ENCODE peak calls at places on chromosome 19, in seven cellular contexts. J is tibial nerve, N is A549, S is ovary, E is thyroid gland, V is body of pancreas, D is uterus. O is an unnamed sample.

GRCh38 chr19:14318873-14319272 is 62.4 kb upstream of the ADGRE5 start:
- DNase-seq in V (peak), S (no peak), E (no peak), D (no peak), N (no peak), J (no peak), O (no peak)

GRCh38 chr19:32886241-32886640 is 16.7 kb upstream of the SLC7A9 start:
- DNase-seq in E (no peak), N (no peak), V (no peak), S (no peak), J (no peak), D (no peak), O (no peak)

GRCh38 chr19:52191951-52192350 is 2.1 kb downstream of the PPP2R1A start:
- DNase-seq in S (no peak), E (no peak), N (no peak), D (no peak), J (no peak), V (no peak), O (no peak)

GRCh38 chr19:52336976-52337375 is 933 bp downstream of the ZNF610 start:
- DNase-seq in S (no peak), N (no peak), E (no peak), D (no peak), J (no peak), V (no peak), O (no peak)

GRCh38 chr19:38057954-38058690 is 151.1 kb downstream of the SIPA1L3 start:
- DNase-seq in D (no peak), J (no peak), V (peak), E (peak), N (peak), S (no peak), O (no peak)

GRCh38 chr19:6230991-6231448 is 48.8 kb downstream of the MLLT1 start:
- DNase-seq in S (no peak), J (no peak), E (no peak), N (no peak), D (no peak), V (no peak), O (no peak)

GRCh38 chr19:5309438-5310204 is 31.0 kb downstream of the PTPRS start:
- DNase-seq in J (no peak), S (peak), V (no peak), N (no peak), E (no peak), D (no peak), O (no peak)

GRCh38 chr19:16118489-16119033 is 6.9 kb downstream of the RAB8A start:
- DNase-seq in S (no peak), V (no peak), N (no peak), E (no peak), J (no peak), D (no peak), O (peak)

GRCh38 chr19:48793271-48793670 is 17.6 kb downstream of the BCAT2 start:
- DNase-seq in S (no peak), N (no peak), J (no peak), E (no peak), D (no peak), V (no peak), O (no peak)

GRCh38 chr19:55247621-55248099 is 11.2 kb downstream of the PPP6R1 start:
- DNase-seq in J (no peak), N (peak), S (no peak), D (no peak), E (no peak), V (no peak), O (no peak)

GRCh38 chr19:19696386-19696785 is 27.7 kb downstream of the ZNF101 start:
- DNase-seq in D (no peak), J (no peak), E (no peak), V (no peak), N (no peak), S (no peak), O (no peak)

GRCh38 chr19:18291590-18292459 is 10.4 kb upstream of the JUND start:
- DNase-seq in J (peak), E (peak), V (peak), D (peak), S (peak), N (peak), O (peak)

GRCh38 chr19:41997121-41997850 is 3.3 kb upstream of the ATP1A3 start:
- DNase-seq in D (no peak), J (no peak), E (peak), V (peak), S (peak), N (peak), O (no peak)

GRCh38 chr19:41595890-41596280 is 19.9 kb downstream of the CEACAM21 start:
- DNase-seq in D (no peak), V (no peak), E (no peak), J (no peak), S (no peak), N (no peak), O (no peak)

GRCh38 chr19:14147797-14148605 is 11.6 kb upstream of the ASF1B start:
- DNase-seq in S (peak), E (peak), J (peak), V (peak), D (peak), N (peak), O (peak)

GRCh38 chr19:56995298-56995697 is 124.5 kb upstream of the USP29 start:
- DNase-seq in J (no peak), E (no peak), V (no peak), N (no peak), S (peak), D (no peak), O (no peak)

GRCh38 chr19:29813665-29814064 is 1.9 kb downstream of the CCNE1 start:
- DNase-seq in N (no peak), D (no peak), E (no peak), J (no peak), S (no peak), V (no peak), O (no peak)

GRCh38 chr19:16559896-16560295 is 12.3 kb downstream of the SLC35E1 start:
- DNase-seq in V (no peak), N (no peak), D (no peak), E (no peak), S (no peak), J (no peak), O (no peak)

GRCh38 chr19:39845621-39846175 is 481 bp downstream of the FBL start:
- DNase-seq in N (no peak), D (no peak), V (no peak), E (no peak), J (no peak), S (peak), O (no peak)

GRCh38 chr19:6273701-6274601 is 5.8 kb downstream of the MLLT1 start:
- DNase-seq in D (peak), N (no peak), J (peak), V (peak), E (peak), S (peak), O (peak)

GRCh38 chr19:13959962-13960862 is 7.9 kb downstream of the DCAF15 start:
- DNase-seq in J (no peak), D (no peak), N (no peak), S (no peak), E (no peak), V (no peak), O (no peak)

GRCh38 chr19:2421581-2422306 is 5.6 kb downstream of the TIMM13 start:
- DNase-seq in N (no peak), S (no peak), D (no peak), J (no peak), V (no peak), E (no peak), O (no peak)

GRCh38 chr19:31312004-31312403 is 37.2 kb downstream of the TSHZ3 start:
- DNase-seq in N (no peak), J (peak), V (no peak), S (no peak), D (peak), E (no peak), O (no peak)

GRCh38 chr19:32916969-32917611 is 47.5 kb upstream of the SLC7A9 start:
- DNase-seq in V (no peak), N (no peak), J (no peak), S (no peak), D (no peak), E (no peak), O (no peak)

GRCh38 chr19:14722127-14722526 is 32.3 kb downstream of the ZNF333 start:
- DNase-seq in V (no peak), S (no peak), D (no peak), E (no peak), J (no peak), N (no peak), O (no peak)

GRCh38 chr19:14030997-14031718 is 404 bp upstream of the IL27RA start:
- DNase-seq in N (no peak), V (no peak), J (no peak), D (no peak), E (no peak), S (no peak), O (no peak)

GRCh38 chr19:1240925-1241324 is 626 bp upstream of the ATP5F1D start:
- DNase-seq in J (no peak), S (peak), N (no peak), V (no peak), D (no peak), E (no peak), O (no peak)

GRCh38 chr19:2780284-2780683 is 2.8 kb downstream of the SGTA start:
- DNase-seq in S (no peak), N (no peak), D (no peak), J (no peak), E (no peak), V (no peak), O (no peak)

GRCh38 chr19:53328967-53329366 is 4.6 kb upstream of the ZNF845 start:
- DNase-seq in V (peak), J (no peak), E (peak), D (peak), S (peak), N (no peak), O (peak)

GRCh38 chr19:37355901-37356300 is 15.0 kb upstream of the ZNF527 start:
- DNase-seq in N (no peak), V (no peak), E (no peak), D (no peak), S (no peak), J (no peak), O (no peak)

GRCh38 chr19:33767898-33768413 is 28.7 kb upstream of the KCTD15 start:
- DNase-seq in V (peak), J (no peak), E (peak), S (no peak), D (no peak), N (peak), O (no peak)

GRCh38 chr19:30079200-30079599 is 137.2 kb downstream of the URI1 start:
- DNase-seq in D (no peak), E (no peak), N (no peak), V (no peak), S (no peak), J (no peak), O (no peak)

GRCh38 chr19:42089772-42090171 is 13.8 kb downstream of the ZNF574 start:
- DNase-seq in N (no peak), S (no peak), E (no peak), D (no peak), V (no peak), J (no peak), O (no peak)

GRCh38 chr19:52170863-52171320 is 529 bp downstream of the ZNF836 start:
- DNase-seq in D (peak), N (no peak), E (peak), J (no peak), V (peak), S (peak), O (no peak)

GRCh38 chr19:17836530-17836929 is 11.3 kb downstream of the JAK3 start:
- DNase-seq in V (no peak), S (no peak), J (no peak), D (no peak), N (no peak), E (no peak), O (no peak)

GRCh38 chr19:48989701-48990291 is 3.3 kb downstream of the GYS1 start:
- DNase-seq in S (no peak), D (no peak), V (no peak), J (no peak), E (no peak), N (no peak), O (no peak)

GRCh38 chr19:6826281-6826920 is 53.9 kb downstream of the VAV1 start:
- DNase-seq in V (no peak), N (no peak), D (no peak), J (no peak), S (no peak), E (no peak), O (peak)

GRCh38 chr19:50963381-50963780 is 6.0 kb downstream of the KLK6 start:
- DNase-seq in D (no peak), N (no peak), S (no peak), V (no peak), J (no peak), E (no peak), O (no peak)
- TF ChIP-seq POLR2A in D (no peak), N (no peak), S (no peak), V (no peak), J (no peak), E (no peak), O (no peak)

DNA sequence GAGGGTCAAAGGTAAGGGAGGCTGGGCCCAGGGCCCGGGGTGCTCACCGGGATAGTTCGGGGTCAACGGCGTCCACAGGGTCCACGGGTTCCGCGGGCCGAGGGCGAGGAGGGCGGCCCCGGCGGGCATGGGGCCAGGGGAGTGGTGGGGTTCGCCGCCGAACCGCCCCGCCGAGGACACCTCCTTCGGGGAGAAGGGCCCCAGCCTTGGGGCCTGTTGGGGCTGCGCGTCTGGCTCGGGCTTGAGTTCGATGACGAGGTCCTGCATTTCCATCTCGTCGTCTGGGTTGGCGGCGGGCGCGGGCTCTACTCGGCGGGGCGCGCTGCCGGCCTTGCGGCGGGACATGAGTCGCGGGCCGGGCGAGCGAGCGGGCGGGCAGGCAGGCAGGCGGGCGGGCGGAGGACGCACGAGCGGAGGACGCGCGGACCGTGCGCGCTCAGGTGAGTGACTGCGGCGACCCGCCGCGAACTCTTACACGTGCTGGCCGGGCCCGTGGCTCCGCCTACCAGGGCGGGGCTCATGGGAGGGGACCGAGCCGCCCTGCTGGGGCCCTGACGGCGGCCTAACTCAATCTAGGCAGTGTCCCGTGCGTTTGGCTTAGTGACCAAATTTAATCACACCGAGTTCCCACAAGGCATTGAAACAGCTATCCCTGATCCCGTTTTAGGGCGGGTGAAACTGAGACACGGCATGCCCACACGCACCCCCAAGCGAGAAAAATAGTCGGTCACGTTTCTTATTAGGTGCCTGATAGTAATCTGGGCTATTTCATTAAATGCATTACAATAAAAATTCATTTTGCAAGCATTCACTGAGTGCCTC is at the start of gene ZNF296:
- DNase-seq in V (peak), D (peak), S (peak), E (peak), J (peak), N (peak), O (peak)
- TF ChIP-seq CTCF in V (no peak), D (no peak), S (no peak), E (no peak), J (no peak), N (no peak), O (no peak)

DNA sequence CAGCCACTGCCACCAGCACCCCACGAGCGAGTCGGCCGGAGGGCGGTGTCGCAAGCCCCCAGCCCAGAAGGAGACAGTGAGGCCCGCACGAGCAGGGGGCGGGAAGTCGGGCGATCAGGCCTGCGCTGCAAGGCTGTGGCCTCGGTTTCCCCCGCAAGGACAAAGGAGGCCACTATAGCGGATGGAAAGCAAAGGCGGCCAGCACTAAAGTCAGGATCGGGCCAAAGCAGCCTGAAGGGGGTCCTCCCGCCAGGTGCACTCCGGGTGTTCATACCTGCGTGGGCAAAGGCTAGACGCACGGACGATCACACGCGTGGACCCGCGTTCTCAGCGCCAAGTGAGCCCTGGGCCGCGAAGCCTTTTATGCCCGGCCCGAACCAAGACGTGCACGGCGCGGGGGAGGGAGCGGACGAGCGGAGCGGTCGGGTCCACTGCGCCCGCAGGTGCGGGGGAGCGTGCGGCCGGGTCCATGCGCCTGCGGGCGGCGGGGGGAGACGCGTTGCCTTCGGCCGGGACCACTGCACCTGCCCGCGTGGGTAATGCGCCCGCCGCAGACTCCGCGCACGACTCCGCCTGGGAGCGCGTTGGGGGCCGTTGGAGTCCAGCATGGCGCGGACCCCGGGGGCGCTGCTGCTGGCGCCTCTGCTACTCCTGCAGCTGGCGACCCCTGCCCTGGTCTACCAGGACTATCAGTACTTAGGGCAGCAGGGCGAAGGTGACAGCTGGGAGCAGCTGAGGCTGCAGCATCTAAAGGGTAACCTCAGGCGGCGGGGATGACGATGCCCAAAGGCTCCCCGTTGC is at the start of the genes PRDX2 and THSD8:
- DNase-seq in D (peak), J (peak), E (peak), S (peak), N (no peak), V (peak), O (peak)
- TF ChIP-seq POLR2A in D (peak), J (peak), E (peak), S (peak), N (no peak), V (peak), O (no peak)

GRCh38 chr19:9916719-9917118 is 19.6 kb downstream of the OLFM2 start:
- DNase-seq in J (no peak), N (no peak), V (no peak), D (no peak), E (no peak), S (no peak), O (no peak)
- TF ChIP-seq CTCF in J (no peak), N (no peak), V (no peak), D (no peak), E (no peak), S (no peak), O (no peak)

GRCh38 chr19:8155318-8155717 is 5.9 kb upstream of the FBN3 start:
- DNase-seq in E (no peak), J (no peak), V (no peak), N (no peak), S (no peak), D (no peak), O (no peak)

GRCh38 chr19:8163781-8164180 is 14.4 kb upstream of the FBN3 start:
- DNase-seq in D (no peak), N (no peak), J (no peak), V (no peak), S (no peak), E (no peak), O (no peak)

GRCh38 chr19:8158411-8159074 is 9.2 kb upstream of the FBN3 start:
- DNase-seq in E (peak), N (peak), S (no peak), J (peak), D (no peak), V (peak), O (peak)

GRCh38 chr19:8161135-8161646 is 11.8 kb upstream of the FBN3 start:
- DNase-seq in S (no peak), V (peak), N (peak), J (no peak), E (no peak), D (no peak), O (no peak)
- TF ChIP-seq POLR2A in S (no peak), V (peak), N (no peak), J (no peak), E (no peak), D (no peak), O (no peak)

DNA sequence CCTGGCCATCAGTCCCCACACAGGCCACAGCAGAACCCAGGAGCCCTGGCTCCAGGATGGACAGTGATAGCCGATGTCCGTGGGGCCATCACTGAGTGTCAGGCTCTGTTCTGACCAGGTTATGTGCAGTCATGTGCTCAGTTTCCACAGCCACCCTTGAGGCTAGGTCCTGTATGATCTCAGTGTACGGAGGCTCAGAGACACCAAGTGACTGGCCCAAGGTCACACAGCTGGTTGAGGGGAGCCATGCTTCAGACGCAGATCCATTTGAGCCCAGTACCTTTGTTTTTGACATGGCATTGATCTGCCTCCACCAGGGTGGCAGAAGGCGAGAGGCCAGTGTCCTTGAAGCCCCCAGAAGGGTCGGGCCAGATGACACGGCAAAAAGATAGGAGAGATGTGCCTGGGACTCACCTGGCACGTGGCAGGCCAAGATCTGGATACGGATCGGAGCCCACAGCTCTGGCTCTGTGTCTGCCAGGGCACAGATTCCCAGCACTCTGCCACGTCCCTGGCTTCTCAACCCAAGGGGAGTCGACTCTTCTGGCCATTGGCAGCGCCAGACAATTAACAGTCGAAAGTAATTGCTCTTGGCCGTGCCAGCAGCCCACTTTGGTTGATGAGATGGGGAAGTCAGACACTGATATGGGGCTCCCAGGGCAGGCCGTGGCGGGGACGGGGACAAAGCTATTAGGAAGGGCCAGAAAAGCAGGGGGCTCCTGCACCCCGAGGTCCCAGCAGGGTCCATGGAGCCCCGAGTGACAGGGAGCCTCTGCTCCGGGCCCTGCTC is 15.6 kb downstream of the EVI5L start:
- DNase-seq in N (no peak), S (no peak), V (no peak), D (no peak), E (no peak), J (no peak), O (no peak)
- TF ChIP-seq CTCF in N (no peak), S (no peak), V (no peak), D (no peak), E (no peak), J (no peak), O (no peak)

GRCh38 chr19:10672529-10673150 is 18.5 kb downstream of the ILF3 start:
- DNase-seq in N (no peak), S (no peak), J (no peak), E (peak), V (no peak), D (no peak), O (no peak)
- TF ChIP-seq POLR2A in N (no peak), S (no peak), J (no peak), E (no peak), V (no peak), D (no peak), O (no peak)

O was measured in lower leg skin.